ENCODE peak calls at places on chromosomes 16 and 17, in four cellular contexts. One of them, this sample, is unnamed.

GRCh38 chr16:649646-650045 is 481 bp downstream of the WDR90 start:
- DNase-seq in astrocyte of the cerebellum: no peak
- DNase-seq in cardiac fibroblast: no peak
- DNase-seq in RWPE1: no peak
- DNase-seq in this sample: no peak

GRCh38 chr17:50394711-50395110 is 2.6 kb downstream of the LRRC59 start:
- DNase-seq in RWPE1: no peak
- DNase-seq in astrocyte of the cerebellum: no peak
- DNase-seq in cardiac fibroblast: no peak
- DNase-seq in this sample: no peak

GRCh38 chr16:48526058-48526957 is 83.7 kb downstream of the N4BP1 start:
- DNase-seq in cardiac fibroblast: peak
- DNase-seq in astrocyte of the cerebellum: no peak
- DNase-seq in RWPE1: peak
- DNase-seq in this sample: no peak

GRCh38 chr17:72004476-72005331 is 116.1 kb upstream of the SOX9 start:
- DNase-seq in astrocyte of the cerebellum: no peak
- DNase-seq in RWPE1: no peak
- DNase-seq in cardiac fibroblast: no peak
- DNase-seq in this sample: no peak

GRCh38 chr17:14886200-14886739 is 378.9 kb downstream of the PMP22 start:
- DNase-seq in RWPE1: no peak
- DNase-seq in cardiac fibroblast: peak
- DNase-seq in astrocyte of the cerebellum: no peak
- DNase-seq in this sample: no peak

GRCh38 chr17:42002792-42003301 is 14.4 kb downstream of the DNAJC7 start:
- DNase-seq in cardiac fibroblast: peak
- DNase-seq in RWPE1: no peak
- DNase-seq in astrocyte of the cerebellum: peak
- DNase-seq in this sample: no peak

GRCh38 chr16:995087-995486 is 13.5 kb downstream of the SOX8 start:
- DNase-seq in astrocyte of the cerebellum: no peak
- DNase-seq in cardiac fibroblast: peak
- DNase-seq in RWPE1: no peak
- DNase-seq in this sample: no peak

GRCh38 chr17:35169964-35170363 is 22.3 kb downstream of the UNC45B start:
- DNase-seq in cardiac fibroblast: no peak
- DNase-seq in RWPE1: no peak
- DNase-seq in astrocyte of the cerebellum: no peak
- DNase-seq in this sample: no peak

GRCh38 chr16:9610727-9611126 is 519.3 kb downstream of the HAPSTR1 start:
- DNase-seq in astrocyte of the cerebellum: no peak
- DNase-seq in cardiac fibroblast: no peak
- DNase-seq in RWPE1: no peak
- DNase-seq in this sample: no peak

GRCh38 chr16:11265124-11265523 is 4.0 kb downstream of the TNP2 start:
- DNase-seq in astrocyte of the cerebellum: no peak
- DNase-seq in cardiac fibroblast: no peak
- DNase-seq in RWPE1: no peak
- DNase-seq in this sample: no peak

GRCh38 chr17:81517339-81518112 is 4.9 kb upstream of the ACTG1 start:
- DNase-seq in RWPE1: no peak
- DNase-seq in astrocyte of the cerebellum: no peak
- DNase-seq in cardiac fibroblast: peak
- DNase-seq in this sample: no peak

GRCh38 chr17:64216385-64217248 is 46.4 kb downstream of the TEX2 start:
- DNase-seq in cardiac fibroblast: peak
- DNase-seq in astrocyte of the cerebellum: peak
- DNase-seq in RWPE1: no peak
- DNase-seq in this sample: no peak

GRCh38 chr17:63338272-63338671 is 107.8 kb downstream of the CYB561 start:
- DNase-seq in RWPE1: no peak
- DNase-seq in astrocyte of the cerebellum: no peak
- DNase-seq in cardiac fibroblast: no peak
- DNase-seq in this sample: no peak

GRCh38 chr17:4365628-4366311 is 705 bp downstream of the UBE2G1 start:
- DNase-seq in astrocyte of the cerebellum: no peak
- DNase-seq in cardiac fibroblast: no peak
- DNase-seq in RWPE1: no peak
- DNase-seq in this sample: no peak

DNA sequence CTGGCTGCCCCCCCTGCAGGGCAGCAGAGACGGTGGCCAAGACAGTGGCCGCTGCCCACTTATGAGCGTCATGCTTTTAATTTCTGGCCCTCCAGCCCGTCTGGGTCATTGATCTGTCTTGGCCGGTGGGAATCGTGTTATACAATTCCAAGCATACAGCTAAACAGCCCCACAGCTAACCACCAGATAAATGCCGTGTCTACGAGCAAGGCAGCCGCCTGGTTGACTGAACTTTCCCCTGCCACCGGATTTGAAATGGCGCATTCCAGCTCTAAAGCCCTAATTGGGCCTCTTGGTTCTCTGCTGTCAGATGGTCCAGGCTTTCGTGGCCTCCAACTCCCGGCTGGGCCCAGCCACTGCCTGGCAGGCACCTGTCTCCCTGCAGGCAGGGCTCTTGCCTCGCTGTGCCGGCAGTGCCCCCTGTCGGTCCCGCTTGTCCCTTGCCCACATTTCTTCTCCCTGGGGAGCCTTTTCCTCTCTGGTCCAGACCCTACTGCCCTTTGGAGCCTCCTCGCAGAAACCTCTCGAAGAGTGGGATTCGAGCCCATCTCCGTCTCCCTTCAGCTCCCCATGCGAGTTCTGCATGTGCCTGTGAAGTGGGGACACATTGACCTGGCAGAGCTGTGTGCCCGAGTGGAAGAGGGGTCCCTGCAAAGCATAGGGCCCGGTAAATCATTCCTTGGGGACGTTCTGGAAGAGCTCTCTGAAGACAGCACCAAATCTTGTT is 1.8 kb upstream of the RBFOX3 start:
- DNase-seq in astrocyte of the cerebellum: no peak
- DNase-seq in RWPE1: peak
- DNase-seq in cardiac fibroblast: peak
- DNase-seq in this sample: no peak
- TF ChIP-seq CTCF in astrocyte of the cerebellum: peak
- TF ChIP-seq CTCF in RWPE1: peak
- TF ChIP-seq CTCF in cardiac fibroblast: peak
- TF ChIP-seq CTCF in this sample: peak

GRCh38 chr17:40782450-40782849 is at the start of gene KRT27:
- DNase-seq in cardiac fibroblast: no peak
- DNase-seq in astrocyte of the cerebellum: no peak
- DNase-seq in RWPE1: no peak
- DNase-seq in this sample: no peak

GRCh38 chr17:40777459-40777858 is 4.9 kb downstream of the KRT27 start:
- DNase-seq in cardiac fibroblast: no peak
- DNase-seq in RWPE1: no peak
- DNase-seq in astrocyte of the cerebellum: no peak
- DNase-seq in this sample: no peak

GRCh38 chr17:40778466-40778865 is 3.9 kb downstream of the KRT27 start:
- DNase-seq in RWPE1: peak
- DNase-seq in astrocyte of the cerebellum: no peak
- DNase-seq in cardiac fibroblast: no peak
- DNase-seq in this sample: no peak

GRCh38 chr17:40777971-40778370 is 4.4 kb downstream of the KRT27 start:
- DNase-seq in cardiac fibroblast: no peak
- DNase-seq in astrocyte of the cerebellum: no peak
- DNase-seq in RWPE1: no peak
- DNase-seq in this sample: no peak

DNA sequence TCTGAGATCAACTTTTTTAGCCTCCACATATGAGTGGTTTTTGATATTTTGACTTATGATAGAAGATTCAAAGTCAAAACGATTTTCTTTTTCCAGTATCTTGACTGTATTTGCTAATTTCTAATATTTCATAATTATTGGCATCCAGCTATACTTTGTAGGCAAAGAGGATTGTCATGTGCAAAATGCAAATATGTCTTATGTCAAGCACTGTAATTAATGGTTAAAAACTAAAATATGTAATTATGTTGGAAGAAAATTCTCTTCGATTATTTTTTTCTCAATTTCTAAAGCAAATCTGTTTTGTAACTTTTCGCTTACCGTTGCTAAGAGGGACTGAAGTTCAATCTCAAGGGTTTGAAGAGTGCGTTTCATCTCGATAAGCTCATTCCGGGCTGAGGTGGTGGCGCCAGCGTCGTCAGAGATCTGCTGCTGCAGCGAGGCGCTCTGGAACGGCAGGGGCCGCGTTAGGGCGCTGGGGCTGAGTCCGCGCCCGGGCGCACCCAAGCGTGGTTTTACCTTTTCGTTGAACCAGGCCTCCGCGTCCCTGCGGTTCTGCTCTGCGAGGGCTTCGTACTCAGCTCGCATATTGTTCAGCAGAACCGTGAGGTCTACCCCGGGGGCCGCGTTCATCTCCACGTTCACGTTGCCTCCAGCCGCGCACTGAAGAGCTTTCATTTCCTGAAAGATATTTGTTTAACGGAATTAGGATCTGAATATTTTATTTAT is 3.0 kb downstream of the KRT27 start:
- DNase-seq in astrocyte of the cerebellum: no peak
- DNase-seq in RWPE1: no peak
- DNase-seq in cardiac fibroblast: no peak
- DNase-seq in this sample: no peak
- TF ChIP-seq CTCF in astrocyte of the cerebellum: no peak
- TF ChIP-seq CTCF in RWPE1: no peak
- TF ChIP-seq CTCF in cardiac fibroblast: no peak
- TF ChIP-seq CTCF in this sample: no peak

GRCh38 chr17:29042679-29043538 is at the start of gene PIPOX:
- DNase-seq in cardiac fibroblast: peak
- DNase-seq in astrocyte of the cerebellum: peak
- DNase-seq in RWPE1: no peak
- DNase-seq in this sample: no peak
- TF ChIP-seq CTCF in cardiac fibroblast: no peak
- TF ChIP-seq CTCF in astrocyte of the cerebellum: peak
- TF ChIP-seq CTCF in RWPE1: no peak
- TF ChIP-seq CTCF in this sample: no peak

GRCh38 chr16:31568577-31569359 is 41.1 kb downstream of the AHSP start:
- DNase-seq in RWPE1: no peak
- DNase-seq in cardiac fibroblast: peak
- DNase-seq in astrocyte of the cerebellum: no peak
- DNase-seq in this sample: no peak
- TF ChIP-seq CTCF in RWPE1: no peak
- TF ChIP-seq CTCF in cardiac fibroblast: no peak
- TF ChIP-seq CTCF in astrocyte of the cerebellum: no peak
- TF ChIP-seq CTCF in this sample: no peak

GRCh38 chr17:47850692-47851573 is at the start of gene SP6:
- DNase-seq in RWPE1: peak
- DNase-seq in astrocyte of the cerebellum: no peak
- DNase-seq in cardiac fibroblast: peak
- DNase-seq in this sample: no peak
- TF ChIP-seq CTCF in RWPE1: peak
- TF ChIP-seq CTCF in astrocyte of the cerebellum: peak
- TF ChIP-seq CTCF in cardiac fibroblast: no peak
- TF ChIP-seq CTCF in this sample: peak

DNA sequence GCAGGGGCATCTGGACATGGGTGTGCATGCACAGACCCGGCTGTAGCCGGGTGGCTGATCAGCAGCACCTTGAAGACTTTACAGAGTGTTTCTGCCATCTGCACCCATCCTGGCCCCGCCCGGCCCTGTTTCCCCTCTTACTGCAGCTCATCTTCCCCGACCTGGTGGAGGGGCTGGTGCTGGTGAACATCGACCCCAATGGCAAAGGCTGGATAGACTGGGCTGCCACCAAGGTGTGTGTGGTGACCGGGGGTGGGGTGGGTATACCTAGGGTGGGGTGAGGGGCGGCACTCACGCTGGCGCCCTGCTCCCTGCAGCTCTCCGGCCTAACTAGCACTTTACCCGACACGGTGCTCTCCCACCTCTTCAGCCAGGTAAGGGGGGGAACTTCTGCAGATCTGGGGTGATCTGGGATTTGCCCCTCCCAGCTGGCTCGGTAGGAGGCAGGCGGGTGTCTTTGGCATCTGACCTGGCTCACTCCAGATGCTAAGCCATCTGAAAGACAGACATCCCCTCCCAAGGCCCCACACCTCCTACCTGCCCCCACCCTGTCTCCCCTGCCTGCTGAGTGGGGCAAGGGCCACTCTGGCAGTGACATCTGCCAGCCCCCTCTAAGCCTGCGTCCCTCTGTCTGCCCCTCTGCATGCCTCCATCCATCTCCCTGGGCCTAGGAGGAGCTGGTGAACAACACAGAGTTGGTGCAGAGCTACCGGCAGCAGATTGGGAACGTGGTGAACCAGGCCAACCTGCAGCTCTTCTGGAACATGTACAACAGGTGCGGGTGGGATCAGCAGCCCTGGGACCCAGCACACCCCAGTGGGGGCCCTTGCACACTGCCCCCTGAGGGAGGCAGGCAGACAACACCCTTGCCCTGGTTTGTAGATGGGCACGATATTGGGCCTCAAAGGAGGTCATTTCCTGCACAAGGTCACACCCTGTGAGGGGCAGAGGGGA is 6.6 kb downstream of the NDRG4 start:
- DNase-seq in astrocyte of the cerebellum: no peak
- DNase-seq in cardiac fibroblast: no peak
- DNase-seq in RWPE1: no peak
- DNase-seq in this sample: no peak
- TF ChIP-seq CTCF in astrocyte of the cerebellum: no peak
- TF ChIP-seq CTCF in cardiac fibroblast: no peak
- TF ChIP-seq CTCF in RWPE1: no peak
- TF ChIP-seq CTCF in this sample: no peak

GRCh38 chr17:17139972-17140589 is 66.1 kb downstream of the PLD6 start:
- DNase-seq in astrocyte of the cerebellum: no peak
- DNase-seq in cardiac fibroblast: no peak
- DNase-seq in RWPE1: no peak
- DNase-seq in this sample: no peak

GRCh38 chr17:17142556-17142955 is 63.6 kb downstream of the PLD6 start:
- DNase-seq in cardiac fibroblast: no peak
- DNase-seq in astrocyte of the cerebellum: no peak
- DNase-seq in RWPE1: no peak
- DNase-seq in this sample: no peak

GRCh38 chr17:17141279-17141678 is 64.9 kb downstream of the PLD6 start:
- DNase-seq in astrocyte of the cerebellum: no peak
- DNase-seq in RWPE1: no peak
- DNase-seq in cardiac fibroblast: no peak
- DNase-seq in this sample: no peak

GRCh38 chr17:17141860-17142552 is 64.1 kb downstream of the PLD6 start:
- DNase-seq in cardiac fibroblast: peak
- DNase-seq in RWPE1: no peak
- DNase-seq in astrocyte of the cerebellum: no peak
- DNase-seq in this sample: no peak

GRCh38 chr17:17140590-17140980 is 65.5 kb downstream of the PLD6 start:
- DNase-seq in RWPE1: peak
- DNase-seq in astrocyte of the cerebellum: no peak
- DNase-seq in cardiac fibroblast: peak
- DNase-seq in this sample: no peak
- TF ChIP-seq CTCF in RWPE1: no peak
- TF ChIP-seq CTCF in astrocyte of the cerebellum: peak
- TF ChIP-seq CTCF in cardiac fibroblast: peak
- TF ChIP-seq CTCF in this sample: peak

GRCh38 chr17:10879110-10879509 is 41.2 kb upstream of the PIRT start:
- DNase-seq in astrocyte of the cerebellum: no peak
- DNase-seq in cardiac fibroblast: peak
- DNase-seq in RWPE1: no peak
- DNase-seq in this sample: no peak
- TF ChIP-seq CTCF in astrocyte of the cerebellum: no peak
- TF ChIP-seq CTCF in cardiac fibroblast: peak
- TF ChIP-seq CTCF in RWPE1: no peak
- TF ChIP-seq CTCF in this sample: no peak

GRCh38 chr16:57244767-57245471 is at the start of gene ARL2BP:
- DNase-seq in cardiac fibroblast: peak
- DNase-seq in RWPE1: peak
- DNase-seq in astrocyte of the cerebellum: peak
- DNase-seq in this sample: peak
- TF ChIP-seq CTCF in cardiac fibroblast: no peak
- TF ChIP-seq CTCF in RWPE1: peak
- TF ChIP-seq CTCF in astrocyte of the cerebellum: peak
- TF ChIP-seq CTCF in this sample: no peak